ENCODE peak calls at places on chromosomes 13 and 19, in ten cellular contexts. S is NCI-H1694; I is activated CD8-positive, alpha-beta memory T cell treated with anti-CD3 and anti-CD28 coated beads for 4 hours; Y is hypothalamus; X is sciatic nerve; E is pons; J is neuronal stem cell; T is activated CD4-positive, alpha-beta T cell treated with anti-CD3 and anti-CD28 coated beads for 36 hours; F is fibroblast of mammary gland; L is mesendoderm. K is an unnamed sample.

GRCh38 chr13:51619614-51620013 is 35.4 kb downstream of the WDFY2 start:
- DNase-seq in S (no peak), I (no peak), Y (no peak), X (no peak), E (peak), J (no peak), T (peak), F (peak), L (no peak), K (no peak)

GRCh38 chr13:99970761-99971575 is 599 bp downstream of the ZIC5 start:
- DNase-seq in S (no peak), I (no peak), Y (no peak), X (peak), E (no peak), J (no peak), T (no peak), F (no peak), L (peak), K (no peak)

GRCh38 chr13:107203146-107203847 is 635.4 kb upstream of the ARGLU1 start:
- DNase-seq in S (no peak), I (no peak), Y (no peak), X (no peak), E (no peak), J (peak), T (peak), F (peak), L (peak), K (no peak)

GRCh38 chr19:51807111-51807701 is 12.2 kb downstream of the FPR3 start:
- DNase-seq in S (no peak), I (no peak), Y (no peak), X (no peak), E (no peak), J (no peak), T (no peak), F (peak), L (peak), K (no peak)

GRCh38 chr13:24308488-24309020 is 826 bp upstream of the C1QTNF9 start:
- DNase-seq in S (no peak), I (no peak), Y (no peak), X (no peak), E (no peak), J (no peak), T (no peak), F (no peak), L (no peak), K (no peak)

GRCh38 chr13:23497186-23497585 is 63.7 kb upstream of the SACS start:
- DNase-seq in S (no peak), I (no peak), Y (no peak), X (no peak), E (no peak), J (no peak), T (no peak), F (no peak), L (no peak), K (no peak)

GRCh38 chr13:112940236-112940635 is 28.8 kb upstream of the MCF2L start:
- DNase-seq in S (no peak), I (no peak), Y (no peak), X (no peak), E (peak), J (no peak), T (no peak), F (no peak), L (no peak), K (peak)

GRCh38 chr13:81686877-81687276 is 1346.0 kb upstream of the SPRY2 start:
- DNase-seq in S (peak), I (no peak), Y (no peak), X (no peak), E (peak), J (no peak), T (no peak), F (no peak), L (no peak), K (no peak)

GRCh38 chr19:48724796-48725753 is 5.5 kb upstream of the MAMSTR start:
- DNase-seq in S (peak), I (no peak), Y (no peak), X (peak), E (peak), J (no peak), T (peak), F (peak), L (peak), K (peak)

GRCh38 chr13:73025212-73026012 is 33.4 kb upstream of the KLF5 start:
- DNase-seq in S (no peak), I (no peak), Y (no peak), X (no peak), E (no peak), J (no peak), T (no peak), F (peak), L (peak), K (no peak)

GRCh38 chr13:113327391-113327765 is 30.3 kb downstream of the LAMP1 start:
- DNase-seq in S (no peak), I (no peak), Y (no peak), X (no peak), E (no peak), J (no peak), T (no peak), F (no peak), L (no peak), K (no peak)

GRCh38 chr13:86446311-86446710 is 647.1 kb upstream of the SLITRK6 start:
- DNase-seq in S (no peak), I (no peak), Y (no peak), X (peak), E (no peak), J (no peak), T (no peak), F (peak), L (peak), K (peak)

GRCh38 chr19:44576843-44577565 is 36.4 kb upstream of the IGSF23 start:
- DNase-seq in S (no peak), I (no peak), Y (no peak), X (no peak), E (no peak), J (no peak), T (peak), F (peak), L (peak), K (no peak)

GRCh38 chr13:76894401-76895110 is 8.4 kb upstream of the KCTD12 start:
- DNase-seq in S (no peak), I (no peak), Y (no peak), X (no peak), E (no peak), J (no peak), T (no peak), F (no peak), L (no peak), K (peak)

GRCh38 chr13:23469901-23470525 is 36.5 kb upstream of the SACS start:
- DNase-seq in S (no peak), I (no peak), Y (no peak), X (no peak), E (no peak), J (no peak), T (no peak), F (peak), L (peak), K (no peak)

GRCh38 chr19:52464798-52465470 is 11.6 kb downstream of the ZNF578 start:
- DNase-seq in S (no peak), I (no peak), Y (no peak), X (no peak), E (no peak), J (no peak), T (no peak), F (no peak), L (peak), K (no peak)

GRCh38 chr19:49831592-49831991 is 13.5 kb downstream of the MED25 start:
- DNase-seq in S (no peak), I (no peak), Y (no peak), X (no peak), E (no peak), J (no peak), T (no peak), F (no peak), L (no peak), K (no peak)

GRCh38 chr19:38720559-38721236 is 23.6 kb downstream of the CAPN12 start:
- DNase-seq in S (no peak), I (no peak), Y (no peak), X (no peak), E (no peak), J (no peak), T (no peak), F (no peak), L (no peak), K (no peak)

GRCh38 chr19:44714597-44715169 is 15.7 kb downstream of the CEACAM16 start:
- DNase-seq in S (no peak), I (no peak), Y (no peak), X (no peak), E (no peak), J (no peak), T (no peak), F (no peak), L (no peak), K (no peak)

GRCh38 chr19:3047307-3048189 is 14.7 kb downstream of the TLE5 start:
- DNase-seq in S (peak), I (no peak), Y (no peak), X (peak), E (no peak), J (peak), T (peak), F (peak), L (peak), K (no peak)

GRCh38 chr13:109448629-109449028 is 337.8 kb downstream of the IRS2 start:
- DNase-seq in S (no peak), I (no peak), Y (no peak), X (no peak), E (no peak), J (no peak), T (no peak), F (no peak), L (no peak), K (no peak)

GRCh38 chr13:89361909-89362308 is 1690.7 kb downstream of the SLITRK5 start:
- DNase-seq in S (no peak), I (no peak), Y (no peak), X (no peak), E (no peak), J (no peak), T (no peak), F (peak), L (no peak), K (no peak)

GRCh38 chr19:49597703-49597974 is 6.7 kb downstream of the PRR12 start:
- DNase-seq in S (no peak), I (no peak), Y (no peak), X (no peak), E (no peak), J (no peak), T (no peak), F (no peak), L (no peak), K (no peak)

GRCh38 chr13:27273658-27274425 is 3.2 kb downstream of the RASL11A start:
- DNase-seq in S (no peak), I (no peak), Y (no peak), X (no peak), E (no peak), J (no peak), T (no peak), F (no peak), L (no peak), K (no peak)

GRCh38 chr13:100158569-100158968 is 69.7 kb downstream of the PCCA start:
- DNase-seq in S (no peak), I (no peak), Y (no peak), X (no peak), E (no peak), J (no peak), T (no peak), F (no peak), L (no peak), K (no peak)

GRCh38 chr13:44347301-44347700 is 26.3 kb upstream of the SERP2 start:
- DNase-seq in S (no peak), I (no peak), Y (no peak), X (no peak), E (no peak), J (no peak), T (no peak), F (no peak), L (no peak), K (no peak)

GRCh38 chr19:1262687-1263123 is 6.4 kb upstream of the CIRBP start:
- DNase-seq in S (no peak), I (no peak), Y (no peak), X (peak), E (no peak), J (no peak), T (no peak), F (no peak), L (no peak), K (no peak)

GRCh38 chr13:97567510-97568243 is 133.7 kb downstream of the RAP2A start:
- DNase-seq in S (no peak), I (no peak), Y (no peak), X (no peak), E (peak), J (no peak), T (no peak), F (peak), L (peak), K (peak)

GRCh38 chr19:17718988-17719711 is at the start of gene MAP1S:
- DNase-seq in S (peak), I (peak), Y (peak), X (peak), E (no peak), J (peak), T (peak), F (peak), L (peak), K (peak)

GRCh38 chr19:21751379-21751778 is 16.0 kb downstream of the ZNF100 start:
- DNase-seq in S (no peak), I (no peak), Y (no peak), X (no peak), E (no peak), J (no peak), T (no peak), F (peak), L (no peak), K (no peak)

GRCh38 chr19:16200038-16200775 is 2.5 kb downstream of the AP1M1 start:
- DNase-seq in S (no peak), I (no peak), Y (no peak), X (peak), E (no peak), J (no peak), T (no peak), F (peak), L (peak), K (no peak)

GRCh38 chr13:45482571-45483173 is 17.9 kb downstream of the COG3 start:
- DNase-seq in S (no peak), I (no peak), Y (no peak), X (no peak), E (no peak), J (no peak), T (no peak), F (peak), L (no peak), K (no peak)

GRCh38 chr13:43787998-43788397 is 1.2 kb upstream of the ENOX1 start:
- DNase-seq in S (peak), I (no peak), Y (no peak), X (no peak), E (peak), J (peak), T (no peak), F (peak), L (peak), K (peak)

GRCh38 chr13:110915874-110916670 is 1.2 kb upstream of the ANKRD10 start:
- DNase-seq in S (no peak), I (no peak), Y (no peak), X (no peak), E (peak), J (no peak), T (no peak), F (peak), L (no peak), K (no peak)

GRCh38 chr19:40348961-40349507 is 539 bp downstream of the PLD3 start:
- DNase-seq in S (peak), I (no peak), Y (no peak), X (no peak), E (peak), J (no peak), T (peak), F (peak), L (peak), K (peak)

GRCh38 chr13:81480634-81481033 is 1139.7 kb upstream of the SPRY2 start:
- DNase-seq in S (no peak), I (no peak), Y (no peak), X (no peak), E (peak), J (no peak), T (no peak), F (no peak), L (no peak), K (peak)